ENCODE peak calls at places on chromosomes 2 and 18, in nine cellular contexts. R, S, U, N, P, J, M, H and F are unnamed samples.

GRCh38 chr2:235551965-235552364 is 58.1 kb downstream of the AGAP1 start:
- DNase-seq in R (peak), U (peak), H (peak), N (peak), S (peak), P (peak), M (peak), J (no peak), F (peak)

GRCh38 chr2:144513388-144514100 is 6.4 kb downstream of the ZEB2 start:
- DNase-seq in P (no peak), H (peak), N (peak), S (no peak), J (peak), M (peak), R (no peak), U (peak), F (no peak)

GRCh38 chr18:8288447-8289213 is 320.6 kb upstream of the RAB12 start:
- DNase-seq in R (no peak), M (no peak), S (no peak), H (no peak), P (no peak), J (no peak), N (no peak), U (no peak), F (no peak)

GRCh38 chr2:20676353-20677215 is 9.6 kb downstream of the GDF7 start:
- DNase-seq in H (no peak), R (no peak), N (peak), S (no peak), M (no peak), U (no peak), J (no peak), P (no peak), F (no peak)

GRCh38 chr2:216774620-216775019 is 79.3 kb upstream of the IGFBP5 start:
- DNase-seq in R (no peak), P (no peak), J (no peak), S (no peak), H (peak), U (peak), N (peak), M (peak), F (no peak)

GRCh38 chr2:105792561-105792960 is 47.8 kb downstream of the NCK2 start:
- DNase-seq in U (no peak), P (no peak), H (no peak), N (no peak), J (no peak), M (no peak), R (no peak), S (no peak), F (no peak)

GRCh38 chr2:218332288-218332687 is 24.4 kb upstream of the CATIP start:
- DNase-seq in M (no peak), N (no peak), H (no peak), J (no peak), U (no peak), P (no peak), S (no peak), R (no peak), F (peak)

GRCh38 chr2:98517636-98518035 is 73.0 kb downstream of the INPP4A start:
- DNase-seq in J (no peak), P (no peak), S (no peak), U (no peak), N (peak), M (no peak), R (no peak), H (no peak), F (no peak)

GRCh38 chr2:218367415-218368149 is 10.9 kb downstream of the CATIP start:
- DNase-seq in J (peak), N (peak), S (peak), M (peak), R (peak), U (peak), H (peak), P (peak), F (no peak)

GRCh38 chr2:238688197-238689153 is 159.4 kb upstream of the TWIST2 start:
- DNase-seq in J (no peak), P (no peak), R (no peak), N (no peak), M (peak), H (no peak), U (no peak), S (no peak), F (no peak)

GRCh38 chr2:71156531-71156930 is 26.1 kb downstream of the MPHOSPH10 start:
- DNase-seq in J (no peak), H (no peak), S (no peak), P (peak), M (peak), U (peak), N (peak), R (no peak), F (no peak)

GRCh38 chr18:8946046-8946838 is 156.3 kb upstream of the NDUFV2 start:
- DNase-seq in P (no peak), R (no peak), N (peak), U (peak), S (no peak), J (no peak), M (peak), H (no peak), F (no peak)

GRCh38 chr2:191935247-191935646 is 88.4 kb upstream of the CAVIN2 start:
- DNase-seq in U (no peak), H (no peak), M (no peak), R (no peak), J (no peak), N (no peak), P (no peak), S (no peak), F (no peak)

GRCh38 chr2:98560256-98560771 is 48.0 kb downstream of the COA5 start:
- DNase-seq in U (peak), M (peak), N (peak), S (no peak), H (peak), R (no peak), P (no peak), J (no peak), F (no peak)

GRCh38 chr2:142989276-142990204 is 112.1 kb downstream of the KYNU start:
- DNase-seq in R (no peak), M (peak), H (no peak), U (peak), N (peak), J (no peak), P (no peak), S (no peak), F (no peak)

GRCh38 chr2:239770240-239770639 is 254.9 kb downstream of the NDUFA10 start:
- DNase-seq in S (no peak), J (no peak), R (no peak), U (no peak), N (no peak), P (no peak), M (no peak), H (no peak), F (no peak)

GRCh38 chr18:56919190-56919589 is 227.7 kb upstream of the BOD1L2 start:
- DNase-seq in U (no peak), H (no peak), R (no peak), N (no peak), M (no peak), S (peak), P (no peak), J (no peak), F (no peak)

GRCh38 chr2:27139310-27139709 is at the start of gene PRR30:
- DNase-seq in U (no peak), S (no peak), M (no peak), R (no peak), J (no peak), H (no peak), N (no peak), P (no peak), F (no peak)

GRCh38 chr2:109185801-109186570 is 57.0 kb downstream of the SH3RF3 start:
- DNase-seq in U (peak), J (no peak), M (peak), R (no peak), P (no peak), N (peak), S (no peak), H (peak), F (no peak)

GRCh38 chr18:5476961-5477800 is 66.6 kb downstream of the EPB41L3 start:
- DNase-seq in U (peak), N (no peak), H (no peak), J (no peak), P (no peak), R (no peak), M (no peak), S (no peak), F (no peak)

GRCh38 chr2:183348492-183348891 is 224.2 kb downstream of the NUP35 start:
- DNase-seq in J (no peak), H (no peak), U (no peak), R (no peak), M (no peak), P (no peak), S (no peak), N (no peak), F (no peak)

GRCh38 chr2:238510911-238511613 is 84.3 kb downstream of the ASB1 start:
- DNase-seq in U (no peak), S (no peak), N (no peak), M (no peak), R (no peak), J (no peak), P (no peak), H (no peak), F (no peak)

GRCh38 chr2:45612265-45612664 is 1.2 kb upstream of the SRBD1 start:
- DNase-seq in P (no peak), R (no peak), J (no peak), S (no peak), N (no peak), H (no peak), U (no peak), M (no peak), F (no peak)

GRCh38 chr2:45612741-45613140 is 1.7 kb upstream of the SRBD1 start:
- DNase-seq in H (no peak), S (no peak), M (peak), R (no peak), P (no peak), U (peak), N (peak), J (no peak), F (no peak)

GRCh38 chr2:45611020-45611737 is at the start of gene SRBD1:
- DNase-seq in S (peak), P (peak), R (peak), M (peak), H (peak), U (peak), J (peak), N (peak), F (peak)

GRCh38 chr2:45607701-45608100 is 3.4 kb downstream of the SRBD1 start:
- DNase-seq in S (peak), J (no peak), N (peak), M (peak), R (no peak), U (no peak), H (no peak), P (no peak), F (no peak)

DNA sequence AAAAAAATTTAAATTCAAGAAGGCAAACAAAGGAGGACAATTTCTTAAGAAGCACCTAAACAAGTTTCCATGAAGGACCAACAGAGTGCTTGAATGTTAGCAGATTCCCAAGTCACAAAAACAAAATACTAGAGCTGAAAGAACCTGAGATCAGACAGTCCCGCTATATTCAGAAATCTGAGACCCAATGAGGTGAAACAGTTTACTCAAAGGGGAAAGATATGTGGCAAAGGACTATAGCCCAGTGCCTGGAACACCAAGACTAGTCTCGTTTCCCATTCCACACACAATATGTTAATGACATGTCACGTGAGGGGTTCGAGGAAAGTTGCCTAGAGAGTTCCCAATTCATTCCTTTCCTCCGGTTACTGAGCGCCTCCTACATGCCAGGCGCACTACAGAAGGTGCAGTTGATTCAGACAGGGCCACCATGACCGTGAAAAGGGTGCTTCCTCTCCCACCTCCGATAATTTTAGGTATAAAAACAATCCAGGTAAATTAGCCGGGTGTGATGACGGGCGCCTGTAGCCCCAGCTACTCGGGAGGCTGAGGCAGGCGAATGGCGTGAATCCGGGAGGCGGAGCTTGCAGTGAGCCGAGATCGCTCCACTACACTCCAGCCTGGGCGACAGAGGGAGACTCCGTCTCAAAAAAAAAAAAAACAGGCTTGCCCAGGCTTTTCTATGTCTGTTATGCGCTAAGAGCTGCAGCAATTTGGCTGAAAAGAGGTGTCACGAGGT is 617 bp downstream of the SRBD1 start:
- DNase-seq in H (peak), U (peak), J (no peak), S (peak), N (peak), M (peak), R (peak), P (peak), F (peak)
- TF ChIP-seq CTCF in H (no peak), U (peak), J (no peak), S (no peak), N (peak), M (peak), R (peak), P (no peak), F (peak)

GRCh38 chr2:85887566-85888019 is 1.2 kb downstream of the ST3GAL5 start:
- DNase-seq in N (peak), H (peak), R (peak), J (peak), M (no peak), U (peak), P (no peak), S (peak), F (no peak)
- TF ChIP-seq CTCF in N (peak), H (no peak), R (no peak), J (no peak), M (peak), U (peak), P (no peak), S (no peak), F (no peak)

DNA sequence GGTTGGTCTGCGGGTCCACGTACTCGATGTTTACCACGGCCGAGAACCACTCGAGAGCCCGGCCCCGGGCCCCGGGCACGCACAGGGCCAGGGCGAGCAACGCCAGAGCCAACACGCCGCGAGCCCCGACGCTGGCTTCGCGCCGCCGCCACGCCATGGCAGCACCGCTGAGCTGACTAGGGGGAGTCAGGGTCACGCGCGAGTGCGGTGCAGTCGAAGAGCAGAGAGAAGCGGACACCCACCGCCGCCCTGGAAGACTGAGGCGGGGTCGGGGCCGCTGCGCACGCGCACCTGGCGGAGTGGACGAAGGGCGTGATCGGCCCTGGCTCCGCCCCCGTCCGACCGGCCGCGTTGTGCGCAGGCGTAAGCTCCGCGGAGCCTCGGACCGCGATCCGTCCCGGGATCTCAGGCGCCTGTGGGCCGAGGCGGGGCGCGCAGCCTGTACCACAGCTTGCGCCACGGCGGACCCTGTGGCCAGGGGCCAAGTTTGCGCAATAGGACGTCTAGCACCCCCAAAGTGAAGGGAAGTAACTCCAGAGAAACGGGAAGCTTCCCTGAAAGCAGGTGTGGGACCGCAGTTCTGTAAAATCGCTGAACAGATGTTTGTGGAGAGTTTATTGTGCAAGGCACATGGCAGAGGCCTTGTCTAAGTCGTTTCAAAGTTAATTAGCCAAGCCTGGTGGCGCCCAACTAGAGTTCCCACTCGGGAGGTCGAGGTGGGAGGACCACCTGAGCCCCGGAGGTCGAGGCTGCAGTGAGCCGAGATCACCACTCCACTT is at the start of gene RNF149:
- DNase-seq in R (peak), U (peak), P (peak), S (peak), J (peak), N (peak), H (peak), M (peak), F (peak)
- TF ChIP-seq CTCF in R (no peak), U (no peak), P (no peak), S (no peak), J (no peak), N (no peak), H (peak), M (no peak), F (no peak)

DNA sequence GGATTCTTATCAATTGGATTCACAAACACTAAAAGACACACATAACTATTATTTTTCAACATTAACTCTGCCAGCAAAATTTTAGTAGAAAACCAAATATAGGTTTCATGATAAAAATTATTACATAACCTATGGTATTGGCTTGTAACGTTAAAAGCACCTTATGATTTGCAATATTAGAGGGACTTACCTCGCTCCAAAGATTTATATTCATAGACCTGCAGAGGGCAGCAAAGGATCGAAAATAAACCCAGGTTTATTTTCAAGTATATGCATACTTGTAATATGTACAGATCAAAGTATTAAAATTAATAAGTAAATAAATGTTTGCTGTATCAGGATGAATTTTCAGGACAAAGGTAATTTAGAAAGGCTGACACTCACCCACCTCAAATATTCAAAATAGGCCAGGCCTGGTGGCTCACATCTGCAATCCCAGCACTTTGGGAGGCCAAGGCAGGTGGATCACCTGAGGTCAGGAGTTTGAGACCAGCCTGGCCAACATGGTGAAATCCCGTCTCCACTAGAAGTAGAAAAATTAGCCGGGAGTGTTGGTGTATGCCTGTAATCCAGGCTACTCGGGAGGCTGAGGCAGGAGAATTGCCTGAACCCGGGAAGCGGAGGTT is 45.3 kb downstream of the LRPPRC start:
- DNase-seq in M (peak), J (no peak), U (peak), H (no peak), P (no peak), S (peak), R (no peak), N (peak), F (no peak)
- TF ChIP-seq CTCF in M (peak), J (peak), U (peak), H (no peak), P (no peak), S (peak), R (peak), N (peak), F (peak)